ENCODE peak calls at places on chromosome X, in four cellular contexts. Y, Q, A and S are unnamed samples.

GRCh38 chrX:129361566-129361965 is 161.7 kb downstream of the SMARCA1 start:
- DNase-seq in Y (no peak), Q (no peak), A (no peak), S (no peak)

GRCh38 chrX:48956728-48957414 is 536 bp downstream of the OTUD5 start:
- DNase-seq in Y (peak; percentile 54), Q (no peak), A (peak; percentile 3), S (no peak)

GRCh38 chrX:148600581-148600980 is 100.2 kb downstream of the AFF2 start:
- DNase-seq in Y (no peak), Q (no peak), A (no peak), S (no peak)

GRCh38 chrX:27728291-27728690 is 79.5 kb upstream of the MAGEB10 start:
- DNase-seq in Y (no peak), Q (no peak), A (no peak), S (no peak)

GRCh38 chrX:45850197-45850774 is 649.6 kb upstream of the DIPK2B start:
- DNase-seq in Y (no peak), Q (peak; percentile 5), A (no peak), S (no peak)

GRCh38 chrX:17459596-17459995 is 84.6 kb downstream of the NHS start:
- DNase-seq in Y (no peak), Q (no peak), A (no peak), S (no peak)

GRCh38 chrX:51435101-51435500 is 61.3 kb downstream of the NUDT11 start:
- DNase-seq in Y (no peak), Q (no peak), A (no peak), S (no peak)

GRCh38 chrX:67044029-67044653 is 405.3 kb upstream of the EDA2R start:
- DNase-seq in Y (no peak), Q (no peak), A (peak; percentile 2), S (no peak)

GRCh38 chrX:65587616-65588526 is 53.3 kb upstream of the LAS1L start:
- DNase-seq in Y (no peak), Q (peak; percentile 49), A (peak; percentile 51), S (no peak)

GRCh38 chrX:149527705-149528104 is 13.1 kb upstream of the EOLA1 start:
- DNase-seq in Y (no peak), Q (peak; percentile 34), A (no peak), S (no peak)

GRCh38 chrX:21408324-21408723 is 34.1 kb downstream of the CNKSR2 start:
- DNase-seq in Y (no peak), Q (no peak), A (no peak), S (no peak)

GRCh38 chrX:108309144-108309543 is 129.1 kb downstream of the COL4A6 start:
- DNase-seq in Y (no peak), Q (peak; percentile 24), A (no peak), S (no peak)

GRCh38 chrX:56429581-56429980 is 133.8 kb upstream of the UBQLN2 start:
- DNase-seq in Y (no peak), Q (no peak), A (peak; percentile 3), S (no peak)

GRCh38 chrX:44693255-44693654 is 150.6 kb upstream of the DUSP21 start:
- DNase-seq in Y (no peak), Q (no peak), A (no peak), S (no peak)

GRCh38 chrX:113510586-113510985 is 670.0 kb upstream of the AMOT start:
- DNase-seq in Y (no peak), Q (no peak), A (no peak), S (no peak)

GRCh38 chrX:131841496-131842410 is 181.3 kb upstream of the STK26 start:
- DNase-seq in Y (peak; percentile 22), Q (peak; percentile 45), A (no peak), S (no peak)

GRCh38 chrX:7147431-7147977 is at the start of gene STS:
- DNase-seq in Y (no peak), Q (peak; percentile 11), A (peak; percentile 4), S (no peak)

GRCh38 chrX:104270916-104271512 is 16.3 kb upstream of the ESX1 start:
- DNase-seq in Y (no peak), Q (peak; percentile 47), A (peak; percentile 33), S (no peak)

GRCh38 chrX:138287200-138287865 is 424.2 kb downstream of the FGF13 start:
- DNase-seq in Y (no peak), Q (no peak), A (no peak), S (no peak)

GRCh38 chrX:110062919-110063318 is 60.0 kb downstream of the TMEM164 start:
- DNase-seq in Y (no peak), Q (no peak), A (no peak), S (no peak)

GRCh38 chrX:45515262-45516215 is 314.9 kb upstream of the DIPK2B start:
- DNase-seq in Y (no peak), Q (peak; percentile 46), A (peak; percentile 58), S (no peak)

GRCh38 chrX:46737462-46737861 is 21.5 kb downstream of the SLC9A7 start:
- DNase-seq in Y (no peak), Q (no peak), A (no peak), S (no peak)

GRCh38 chrX:109843963-109844751 is 111.1 kb upstream of the ACSL4 start:
- DNase-seq in Y (peak; percentile 28), Q (no peak), A (peak; percentile 20), S (no peak)

GRCh38 chrX:152824841-152825374 is 5.6 kb downstream of the CETN2 start:
- DNase-seq in Y (no peak), Q (no peak), A (no peak), S (no peak)

GRCh38 chrX:64975989-64976672 is at the start of gene ZC4H2:
- DNase-seq in Y (peak; percentile 18), Q (no peak), A (peak; percentile 62), S (peak; percentile 7)

GRCh38 chrX:136272325-136272724 is 21.1 kb upstream of the MAP7D3 start:
- DNase-seq in Y (no peak), Q (no peak), A (no peak), S (no peak)

GRCh38 chrX:70171636-70172035 is 5.6 kb upstream of the DGAT2L6 start:
- DNase-seq in Y (no peak), Q (no peak), A (no peak), S (no peak)

GRCh38 chrX:153459976-153460375 is 10.4 kb downstream of the HAUS7 start:
- DNase-seq in Y (no peak), Q (no peak), A (no peak), S (no peak)

GRCh38 chrX:16603822-16604221 is 46.1 kb upstream of the S100G start:
- DNase-seq in Y (no peak), Q (no peak), A (no peak), S (no peak)

GRCh38 chrX:56219702-56220101 is 12.5 kb upstream of the KLF8 start:
- DNase-seq in Y (no peak), Q (no peak), A (no peak), S (no peak)

GRCh38 chrX:131752493-131753198 is 208.8 kb downstream of the OR13H1 start:
- DNase-seq in Y (peak; percentile 64), Q (no peak), A (no peak), S (peak; percentile 87)

GRCh38 chrX:153394595-153394994 is 6.6 kb downstream of the PNMA6E start:
- DNase-seq in Y (no peak), Q (no peak), A (no peak), S (no peak)

GRCh38 chrX:72020204-72020603 is 109.6 kb downstream of the NHSL2 start:
- DNase-seq in Y (no peak), Q (no peak), A (no peak), S (no peak)

GRCh38 chrX:72019487-72019886 is 108.8 kb downstream of the NHSL2 start:
- DNase-seq in Y (no peak), Q (no peak), A (no peak), S (no peak)

GRCh38 chrX:72016881-72017783 is 106.5 kb downstream of the NHSL2 start:
- DNase-seq in Y (no peak), Q (no peak), A (no peak), S (no peak)

GRCh38 chrX:72020788-72021187 is 110.1 kb downstream of the NHSL2 start:
- DNase-seq in Y (peak; percentile 16), Q (no peak), A (no peak), S (peak; percentile 26)

GRCh38 chrX:72018277-72019112 is 107.8 kb downstream of the NHSL2 start:
- DNase-seq in Y (peak; percentile 80), Q (peak; percentile 85), A (peak; percentile 76), S (no peak)
- H3K4me3 ChIP-seq in Y (no peak overlapping the region), Q (peak overlapping the region; percentile 48), A (no peak overlapping the region), S (no peak overlapping the region)

GRCh38 chrX:19912-20571 is 261.1 kb upstream of the PLCXD1 start:
- DNase-seq in Y (no peak), Q (peak; percentile 20), A (no peak), S (no peak)
- H3K4me3 ChIP-seq in Y (no peak overlapping the region), Q (peak overlapping the region; percentile 36), A (peak overlapping the region; percentile 28), S (no peak overlapping the region)

DNA sequence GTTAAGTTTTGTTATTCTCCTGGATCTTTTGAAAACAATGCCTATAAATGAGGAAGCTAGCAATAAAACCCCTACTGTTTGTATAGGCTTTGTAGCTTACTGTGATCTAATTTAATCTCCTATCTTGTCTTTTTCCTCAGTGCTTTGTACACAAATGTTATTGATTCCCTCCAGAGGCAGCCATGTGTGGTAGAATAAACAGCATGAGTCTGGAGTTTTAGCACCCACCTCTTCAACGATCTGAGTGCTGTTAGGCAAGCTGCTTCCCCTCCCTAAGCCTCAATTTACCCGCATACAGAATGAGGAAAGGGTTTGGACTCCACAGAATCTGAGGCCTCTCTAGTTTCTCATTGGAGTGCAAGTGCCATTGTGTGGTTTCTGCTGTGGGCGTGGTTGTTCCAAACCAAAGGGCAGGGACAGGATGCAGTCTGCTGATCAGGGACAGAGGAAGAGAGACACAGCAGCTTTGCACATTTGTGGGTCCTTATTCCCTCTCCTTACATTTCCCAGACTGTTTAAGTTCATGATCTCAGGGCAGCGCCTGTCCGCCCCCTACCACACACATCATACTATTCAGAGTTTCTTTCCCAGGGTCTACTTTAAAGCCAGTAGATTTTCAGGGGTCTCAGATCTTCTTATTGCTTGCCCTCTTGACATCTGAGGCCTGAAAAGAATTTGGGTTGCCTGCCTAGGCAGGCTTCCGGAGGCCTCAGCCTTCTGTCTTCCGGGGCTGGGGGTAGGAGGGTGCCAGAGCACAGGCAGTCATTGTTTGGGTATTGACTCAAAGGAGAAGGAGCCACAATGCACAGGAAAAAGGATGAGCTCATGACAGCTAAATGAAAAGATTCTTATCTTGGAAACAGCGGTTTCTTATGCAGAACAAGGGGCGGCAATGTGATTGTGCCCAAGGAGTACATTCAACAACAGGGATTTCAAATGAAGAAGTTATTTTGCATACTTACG is 114.9 kb upstream of the TEX13D start:
- DNase-seq in Y (peak; percentile 39), Q (no peak), A (no peak), S (no peak)
- H3K4me3 ChIP-seq in Y (no peak overlapping the region), Q (no peak overlapping the region), A (no peak overlapping the region), S (no peak overlapping the region)

GRCh38 chrX:73943572-73943899 is 360.4 kb upstream of the ZCCHC13 start:
- DNase-seq in Y (peak; percentile 6), Q (no peak), A (no peak), S (no peak)
- H3K4me3 ChIP-seq in Y (peak overlapping the region; percentile 99), Q (peak overlapping the region; percentile 99), A (peak overlapping the region; percentile 46), S (peak overlapping the region; percentile 70)

DNA sequence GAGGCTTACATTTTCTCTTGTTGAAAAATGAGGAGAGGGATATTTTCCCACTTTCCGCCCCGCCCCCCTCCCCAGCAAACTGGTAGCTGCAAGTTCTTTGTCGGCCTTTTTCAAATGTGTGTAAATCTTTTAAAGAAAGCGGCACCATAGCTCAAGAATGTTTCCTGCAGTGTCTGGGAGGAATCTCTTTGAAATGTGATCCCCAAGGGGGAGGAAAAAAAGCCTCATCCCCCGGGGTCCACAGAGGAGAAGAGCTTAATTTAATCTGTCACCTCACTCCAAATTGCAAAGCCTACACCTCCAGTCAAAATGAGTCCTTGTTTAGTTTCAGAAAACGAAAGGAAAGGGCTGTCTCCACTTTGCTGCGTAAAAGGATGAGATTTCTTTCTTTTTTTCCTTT is 34.8 kb downstream of the ASMT start:
- DNase-seq in Y (no peak), Q (no peak), A (no peak), S (no peak)
- H3K4me3 ChIP-seq in Y (no peak overlapping the region), Q (no peak overlapping the region), A (no peak overlapping the region), S (no peak overlapping the region)